ENCODE peak calls at places on chromosomes 11 and 22, in seven cellular contexts. G, D, Q, Y, S, L and P are unnamed samples.
A peak's percentile ranks its signal among the peaks of the same experiment; 100 is the strongest.

GRCh38 chr11:96863520-96863919 is 473.7 kb downstream of the JRKL start:
- DNase-seq in Q (no peak), D (no peak), Y (no peak), S (no peak), L (no peak), G (no peak), P (no peak)

GRCh38 chr11:82185925-82186324 is 547.7 kb downstream of the FAM181B start:
- DNase-seq in G (no peak), L (no peak), Q (no peak), S (no peak), D (no peak), Y (no peak), P (no peak)

GRCh38 chr11:38345286-38345685 is 1747.2 kb upstream of the RAG2 start:
- DNase-seq in S (peak; percentile 16), Y (no peak), G (peak; percentile 74), L (no peak), Q (no peak), D (no peak), P (no peak)

GRCh38 chr11:14852571-14853177 is 39.4 kb downstream of the CYP2R1 start:
- DNase-seq in G (peak; percentile 12), D (no peak), Y (no peak), Q (peak; percentile 33), S (no peak), L (no peak), P (no peak)

GRCh38 chr11:76234704-76235232 is 28.5 kb upstream of the WNT11 start:
- DNase-seq in Q (no peak), D (no peak), L (no peak), S (no peak), Y (no peak), G (peak; percentile 28), P (peak; percentile 2)

GRCh38 chr11:61378713-61379313 is 13.6 kb upstream of the TMEM216 start:
- DNase-seq in Q (no peak), Y (no peak), D (no peak), S (peak; percentile 88), G (peak; percentile 96), L (no peak), P (peak; percentile 66)

GRCh38 chr11:78202733-78203167 is 14.0 kb downstream of the USP35 start:
- DNase-seq in Q (no peak), G (no peak), D (no peak), S (no peak), L (no peak), Y (no peak), P (no peak)

GRCh38 chr11:67114275-67114896 is 4.7 kb upstream of the KDM2A start:
- DNase-seq in Y (no peak), G (no peak), L (no peak), S (no peak), D (no peak), Q (no peak), P (no peak)

GRCh38 chr11:96116341-96116740 is 192.4 kb upstream of the MTMR2 start:
- DNase-seq in Q (no peak), G (no peak), Y (no peak), D (no peak), S (no peak), L (no peak), P (no peak)

GRCh38 chr11:70040452-70040851 is 37.7 kb upstream of the ANO1 start:
- DNase-seq in L (no peak), Q (no peak), G (no peak), D (no peak), S (no peak), Y (no peak), P (no peak)

GRCh38 chr11:2298795-2299747 is 2.6 kb downstream of the C11orf21 start:
- DNase-seq in L (peak; percentile 44), G (peak; percentile 44), S (no peak), Y (no peak), Q (no peak), D (peak; percentile 71), P (peak; percentile 4)

GRCh38 chr22:27344546-27344945 is 457.0 kb downstream of the MN1 start:
- DNase-seq in L (no peak), S (no peak), D (peak; percentile 85), Q (no peak), G (no peak), Y (no peak), P (no peak)

GRCh38 chr22:39940757-39941305 is 19.4 kb upstream of the TMA7B start:
- DNase-seq in Q (no peak), D (no peak), L (no peak), Y (no peak), S (no peak), G (peak; percentile 10), P (no peak)

GRCh38 chr11:42066113-42066512 is 606.7 kb upstream of the LRRC4C start:
- DNase-seq in Q (no peak), Y (no peak), G (no peak), S (peak; percentile 71), L (no peak), D (no peak), P (no peak)

GRCh38 chr11:11237433-11237832 is 115.6 kb downstream of the CSNK2A3 start:
- DNase-seq in D (no peak), Y (no peak), G (no peak), L (no peak), S (no peak), Q (no peak), P (no peak)

GRCh38 chr22:44091021-44091721 is 67.1 kb downstream of the PARVB start:
- DNase-seq in S (peak; percentile 31), G (peak; percentile 41), Y (no peak), L (no peak), Q (peak; percentile 6), D (peak; percentile 33), P (no peak)

GRCh38 chr11:12556788-12557384 is 117.3 kb upstream of the TEAD1 start:
- DNase-seq in S (peak; percentile 81), Q (peak; percentile 12), G (peak; percentile 63), Y (no peak), D (peak; percentile 86), L (peak; percentile 56), P (no peak)

GRCh38 chr11:57249384-57250319 is 12.6 kb upstream of the APLNR start:
- DNase-seq in D (peak; percentile 79), G (peak; percentile 73), Y (no peak), L (peak; percentile 75), Q (peak; percentile 27), S (peak; percentile 71), P (peak; percentile 9)

GRCh38 chr11:27307232-27307631 is 55.8 kb downstream of the CCDC34 start:
- DNase-seq in L (no peak), G (peak; percentile 10), Q (no peak), S (no peak), Y (no peak), D (no peak), P (no peak)

GRCh38 chr11:5880329-5880728 is at the start of gene OR52E4:
- DNase-seq in G (no peak), S (no peak), L (no peak), Q (no peak), D (no peak), Y (no peak), P (no peak)

GRCh38 chr11:5887172-5887571 is 5.8 kb upstream of the OR52E5 start:
- DNase-seq in S (no peak), L (no peak), Y (no peak), Q (no peak), D (no peak), G (no peak), P (no peak)

DNA sequence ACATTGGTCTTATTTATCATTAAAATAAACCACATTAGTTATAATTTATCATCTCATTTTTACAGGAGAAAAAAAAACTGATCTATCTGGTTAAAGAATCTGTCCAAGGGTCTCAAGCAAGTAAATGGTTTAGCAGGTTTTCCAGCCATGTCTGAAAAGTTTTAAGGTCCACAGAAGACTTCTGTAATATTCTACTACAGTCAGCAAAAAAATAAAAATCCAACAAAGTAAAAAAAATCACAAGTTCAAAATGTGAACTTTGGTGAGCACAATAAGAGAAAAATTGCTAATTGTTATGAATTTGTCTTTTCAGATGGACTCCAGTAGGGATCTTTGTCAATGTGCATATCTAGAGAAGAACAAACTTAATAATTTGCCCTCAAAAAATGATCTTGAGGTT is 1.3 kb downstream of the OR52E4 start:
- DNase-seq in L (no peak), G (no peak), S (no peak), Q (no peak), D (no peak), Y (no peak), P (no peak)
- H3K27me3 ChIP-seq in L (no peaks in the 10 kb centered on the region), G (no peaks in the 10 kb centered on the region), S (no peaks in the 10 kb centered on the region), Q (peaks cover 65% of the 10 kb centered on the region), D (no peaks in the 10 kb centered on the region), Y (no peaks in the 10 kb centered on the region), P (no peaks in the 10 kb centered on the region)

GRCh38 chr11:119974467-119974866 is 163.4 kb downstream of the TRIM29 start:
- DNase-seq in L (no peak), D (no peak), Y (no peak), G (no peak), S (no peak), Q (no peak), P (no peak)
- H3K27me3 ChIP-seq in L (no peaks in the 10 kb centered on the region), D (no peaks in the 10 kb centered on the region), Y (peaks cover 2% of the 10 kb centered on the region), G (peaks cover 2% of the 10 kb centered on the region), S (no peaks in the 10 kb centered on the region), Q (peaks cover 5% of the 10 kb centered on the region), P (peaks cover 8% of the 10 kb centered on the region)

DNA sequence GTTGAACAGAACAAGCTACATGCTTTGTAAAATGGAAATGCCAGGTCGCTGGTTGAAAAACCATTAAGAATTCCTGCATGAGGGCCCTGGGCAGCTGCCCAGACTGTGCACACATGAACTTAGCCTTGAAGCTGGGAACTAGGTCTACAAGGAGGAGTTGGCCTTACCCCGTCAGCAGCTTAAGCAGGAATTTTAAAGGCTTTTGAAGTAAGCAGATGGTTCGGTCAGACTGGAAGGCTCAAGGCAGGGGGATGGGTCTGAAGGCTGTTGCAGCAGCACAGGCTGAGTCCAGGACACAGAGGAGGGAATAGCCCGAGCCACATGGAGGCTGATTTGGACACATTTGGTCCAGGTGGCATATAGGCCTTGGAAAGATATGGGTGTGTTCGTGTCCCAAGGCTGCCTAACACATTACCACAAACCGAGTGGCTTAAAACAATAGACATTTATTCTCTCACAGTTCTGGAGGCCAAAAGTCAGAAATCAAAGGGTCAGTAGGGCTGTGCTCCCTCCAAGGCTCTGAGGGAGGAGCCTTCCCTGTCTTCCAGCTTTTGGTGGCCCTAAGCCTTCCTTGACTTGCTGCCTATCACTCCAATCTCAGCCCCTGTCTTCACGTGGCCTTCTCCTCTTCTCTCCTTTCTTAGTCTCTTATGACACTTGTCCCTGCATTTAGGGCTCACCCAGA is 11.6 kb downstream of the LIF start:
- DNase-seq in S (no peak), G (no peak), Q (no peak), D (no peak), L (no peak), Y (no peak), P (no peak)
- H3K27me3 ChIP-seq in S (no peaks in the 10 kb centered on the region), G (no peaks in the 10 kb centered on the region), Q (no peaks in the 10 kb centered on the region), D (no peaks in the 10 kb centered on the region), L (no peaks in the 10 kb centered on the region), Y (no peaks in the 10 kb centered on the region), P (no peaks in the 10 kb centered on the region)

GRCh38 chr11:32431657-32432056 is 3.7 kb downstream of the WT1 start:
- DNase-seq in Y (no peak), G (no peak), D (no peak), Q (no peak), S (no peak), L (no peak), P (no peak)

GRCh38 chr11:32429477-32429876 is 5.9 kb downstream of the WT1 start:
- DNase-seq in L (no peak), Q (no peak), D (no peak), Y (no peak), S (no peak), G (no peak), P (no peak)

GRCh38 chr11:32428665-32429293 is 6.6 kb downstream of the WT1 start:
- DNase-seq in D (no peak), Y (no peak), S (no peak), Q (no peak), G (no peak), L (no peak), P (no peak)

GRCh38 chr11:32432565-32433248 is 2.6 kb downstream of the WT1 start:
- DNase-seq in L (no peak), Q (no peak), D (no peak), Y (no peak), S (no peak), G (no peak), P (no peak)

GRCh38 chr11:32430586-32431357 is 4.6 kb downstream of the WT1 start:
- DNase-seq in Y (no peak), G (no peak), Q (no peak), L (no peak), S (no peak), D (peak; percentile 61), P (no peak)
- H3K27me3 ChIP-seq in Y (no peaks in the 10 kb centered on the region), G (peaks cover 70% of the 10 kb centered on the region), Q (no peaks in the 10 kb centered on the region), L (peaks cover 100% of the 10 kb centered on the region), S (peaks cover 96% of the 10 kb centered on the region), D (peaks cover 100% of the 10 kb centered on the region), P (peaks cover 98% of the 10 kb centered on the region)